ENCODE peak calls at places on chromosomes 2 and 18, in five cellular contexts. Q is esophagus squamous epithelium, D is psoas muscle, U is Peyer's patch, T is mucosa of descending colon. M is an unnamed sample.

GRCh38 chr2:66443183-66443976 is 8.5 kb downstream of the MEIS1 start:
- DNase-seq in U (no peak), T (no peak), Q (no peak), D (no peak), M (no peak)

GRCh38 chr2:175309799-175310198 is 128.3 kb upstream of the ATP5MC3 start:
- DNase-seq in U (no peak), Q (no peak), D (no peak), T (no peak), M (no peak)

GRCh38 chr18:80252136-80252535 is 4.8 kb upstream of the PARD6G start:
- DNase-seq in D (no peak), U (no peak), T (no peak), Q (no peak), M (no peak)

GRCh38 chr2:61117534-61117933 is 44.5 kb upstream of the C2orf74 start:
- DNase-seq in U (no peak), T (no peak), Q (no peak), D (no peak), M (no peak)

GRCh38 chr2:205914736-205915510 is 171.1 kb downstream of the INO80D start:
- DNase-seq in Q (no peak), D (no peak), T (no peak), U (no peak), M (no peak)

GRCh38 chr2:17300141-17300540 is 218.1 kb downstream of the RAD51AP2 start:
- DNase-seq in D (no peak), T (no peak), U (no peak), Q (no peak), M (no peak)

GRCh38 chr2:43325448-43325811 is 99.0 kb upstream of the ZFP36L2 start:
- DNase-seq in Q (no peak), U (no peak), D (no peak), T (no peak), M (no peak)

GRCh38 chr18:8890957-8891464 is 185.7 kb downstream of the MTCL1 start:
- DNase-seq in T (no peak), D (no peak), Q (no peak), U (no peak), M (no peak)

GRCh38 chr2:29518988-29519925 is 402.1 kb downstream of the ALK start:
- DNase-seq in U (no peak), Q (no peak), T (no peak), D (no peak), M (no peak)

GRCh38 chr18:924987-925386 is 20.3 kb downstream of the ADCYAP1 start:
- DNase-seq in T (no peak), U (no peak), D (no peak), Q (no peak), M (no peak)

GRCh38 chr2:150911766-150912280 is 349.8 kb downstream of the RBM43 start:
- DNase-seq in D (peak; percentile 75), Q (no peak), U (peak; percentile 21), T (no peak), M (peak; percentile 75)

GRCh38 chr2:102508863-102509262 is 35.8 kb downstream of the SLC9A4 start:
- DNase-seq in Q (no peak), D (no peak), U (no peak), T (no peak), M (no peak)

GRCh38 chr18:44729631-44730101 is 49.0 kb downstream of the SETBP1 start:
- DNase-seq in T (peak; percentile 39), Q (no peak), U (peak; percentile 43), D (no peak), M (no peak)
- H3K4me1 ChIP-seq in T (peaks cover 30% of the 10 kb centered on the region), Q (peaks cover 14% of the 10 kb centered on the region), U (peaks cover 39% of the 10 kb centered on the region), D (peaks cover 47% of the 10 kb centered on the region), M (peaks cover 9% of the 10 kb centered on the region)

DNA sequence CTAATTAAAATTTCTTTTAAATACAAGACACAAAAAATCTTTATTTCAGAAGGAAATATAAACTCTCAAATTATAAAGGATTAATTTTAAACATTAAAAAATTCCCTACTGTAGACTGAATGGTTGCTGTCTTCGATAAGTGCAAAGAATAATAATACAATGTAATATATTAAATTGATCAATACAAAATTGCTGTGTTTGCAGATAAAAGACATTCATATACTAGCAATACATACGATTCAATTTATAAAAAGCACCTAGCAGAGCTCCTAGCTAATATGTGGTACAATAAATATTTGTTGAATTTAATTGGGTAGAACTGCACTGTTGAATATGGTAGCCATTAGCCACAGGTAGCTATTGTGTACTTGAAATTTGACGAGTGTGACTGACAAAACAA is 6.6 kb downstream of the ZSWIM2 start:
- DNase-seq in D (no peak), U (no peak), Q (no peak), T (no peak), M (no peak)
- H3K4me3 ChIP-seq in D (no peak overlapping the region), U (no peak overlapping the region), Q (no peak overlapping the region), T (no peak overlapping the region), M (no peak overlapping the region)

DNA sequence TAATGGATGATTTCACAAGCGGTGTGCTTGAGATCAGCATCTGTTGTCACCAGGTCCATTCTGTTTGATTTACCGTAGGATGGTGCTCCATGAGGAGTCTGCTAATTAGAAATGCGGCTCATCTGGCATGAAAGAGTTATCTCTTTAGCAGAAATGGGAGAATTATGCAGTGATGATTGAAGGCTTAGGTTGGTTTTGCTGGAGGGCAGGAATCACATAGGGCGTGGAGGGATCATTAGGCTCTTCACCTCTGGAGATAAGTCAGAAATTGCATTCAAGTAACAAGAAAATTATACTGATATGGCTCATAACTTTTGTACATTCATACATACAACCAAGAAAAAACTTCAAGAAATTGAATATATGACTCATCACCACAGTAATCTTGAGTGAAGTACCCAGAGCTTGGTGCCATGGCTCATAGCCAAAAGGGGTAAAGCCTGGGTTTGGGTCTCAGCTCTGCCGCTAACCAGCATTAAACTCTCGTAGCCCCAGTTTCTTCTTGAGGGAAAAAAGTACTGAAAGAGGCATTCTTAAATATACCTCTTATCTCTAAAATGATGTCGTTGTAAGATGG is 41.5 kb downstream of the CRIM1 start:
- DNase-seq in Q (no peak), D (no peak), U (no peak), T (no peak), M (no peak)
- H3K4me1 ChIP-seq in Q (no peaks in the 10 kb centered on the region), D (peaks cover 62% of the 10 kb centered on the region), U (no peaks in the 10 kb centered on the region), T (peaks cover 30% of the 10 kb centered on the region), M (peaks cover 40% of the 10 kb centered on the region)

DNA sequence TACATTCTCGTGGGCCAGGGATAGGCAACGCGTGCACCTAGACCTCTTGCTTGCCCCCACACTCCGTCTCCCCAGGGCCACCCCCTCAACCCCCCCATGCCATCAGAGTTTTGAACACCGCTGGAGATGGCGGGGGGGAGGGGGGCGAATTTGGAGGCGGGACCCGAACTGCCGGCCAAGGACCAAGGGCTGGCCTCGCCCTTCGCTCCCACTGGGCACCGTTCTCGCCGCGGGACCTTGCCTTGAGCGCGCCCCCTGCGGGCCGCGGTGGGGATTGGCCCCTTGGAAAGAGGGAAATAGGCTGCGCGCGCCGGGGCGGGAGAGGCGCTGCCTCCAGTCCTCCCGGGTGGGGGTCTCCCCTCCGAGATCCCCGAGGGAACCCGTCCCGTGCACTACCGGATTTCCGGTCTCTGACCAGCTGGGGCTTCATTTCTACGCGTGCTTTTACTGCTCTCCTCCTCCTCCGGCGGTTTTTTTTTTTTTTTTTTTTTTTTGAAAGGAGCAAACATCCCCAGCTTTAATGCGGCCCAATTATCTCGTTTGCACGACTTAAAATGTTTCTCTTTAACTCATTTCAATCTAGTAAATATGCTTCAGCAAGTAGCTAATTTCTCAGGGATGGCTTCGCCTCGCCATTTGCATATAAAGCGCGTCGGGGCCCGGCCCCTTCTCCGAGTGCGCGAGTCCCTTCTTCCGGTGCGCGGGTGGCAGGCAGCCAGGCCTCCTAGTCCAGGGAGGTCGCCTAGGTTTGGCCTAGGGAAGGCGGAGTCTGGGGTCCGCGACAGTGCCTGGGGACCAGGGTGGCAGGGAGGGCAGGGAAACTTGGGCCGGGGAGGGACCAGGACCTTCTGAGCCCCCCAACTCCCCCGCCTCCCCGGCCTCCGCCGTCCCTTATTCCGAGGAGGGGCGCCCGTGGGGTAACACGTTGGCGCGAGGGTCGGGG is 10.1 kb upstream of the GBX2 start:
- DNase-seq in Q (no peak), D (peak; percentile 80), U (no peak), T (peak; percentile 78), M (no peak)
- H3K4me3 ChIP-seq in Q (peak overlapping the region; percentile 47), D (peak overlapping the region; percentile 59), U (no peak overlapping the region), T (no peak overlapping the region), M (peak overlapping the region; percentile 56)

GRCh38 chr2:69103495-69103894 is 90.5 kb downstream of the ANTXR1 start:
- DNase-seq in U (no peak), D (no peak), Q (no peak), T (no peak), M (no peak)
- H3K4me1 ChIP-seq in U (no peaks in the 10 kb centered on the region), D (no peaks in the 10 kb centered on the region), Q (peaks cover 5% of the 10 kb centered on the region), T (no peaks in the 10 kb centered on the region), M (peaks cover 10% of the 10 kb centered on the region)

M was measured in ascending aorta.